ENCODE peak calls at places on chromosome 17, in six cellular contexts. Z, H, O, G, X and T are unnamed samples.

GRCh38 chr17:80045703-80046102 is 9.3 kb downstream of the CCDC40 start:
- DNase-seq in G (no peak), O (no peak), H (no peak), Z (no peak), X (no peak), T (no peak)

GRCh38 chr17:17781591-17782424 is 55.0 kb downstream of the SREBF1 start:
- DNase-seq in H (peak; percentile 62), X (peak; percentile 78), O (peak; percentile 81), G (peak; percentile 93), Z (peak; percentile 45), T (peak; percentile 26)

GRCh38 chr17:68601565-68602266 is 549 bp upstream of the FAM20A start:
- DNase-seq in Z (no peak), O (no peak), G (peak; percentile 60), H (no peak), X (no peak), T (no peak)

GRCh38 chr17:72151565-72152391 is 31.0 kb downstream of the SOX9 start:
- DNase-seq in X (peak; percentile 58), H (peak; percentile 88), O (peak; percentile 66), Z (no peak), G (peak; percentile 82), T (no peak)

GRCh38 chr17:50346313-50347086 is 574 bp downstream of the XYLT2 start:
- DNase-seq in O (peak; percentile 93), G (peak; percentile 79), H (peak; percentile 19), Z (no peak), X (peak; percentile 59), T (no peak)

GRCh38 chr17:82257473-82257872 is 16.0 kb downstream of the CSNK1D start:
- DNase-seq in X (peak; percentile 37), G (peak; percentile 81), Z (peak; percentile 60), O (peak; percentile 73), H (peak; percentile 47), T (peak; percentile 54)

GRCh38 chr17:81908793-81909192 is 2.4 kb downstream of the PCYT2 start:
- DNase-seq in Z (no peak), X (no peak), G (no peak), O (no peak), H (no peak), T (no peak)

GRCh38 chr17:15971882-15972281 is 27.0 kb downstream of the ADORA2B start:
- DNase-seq in G (no peak), Z (no peak), O (no peak), H (no peak), X (no peak), T (no peak)

GRCh38 chr17:7370853-7371252 is 10.0 kb upstream of the TNK1 start:
- DNase-seq in X (no peak), O (no peak), G (no peak), Z (no peak), H (no peak), T (no peak)

GRCh38 chr17:57906910-57907309 is 48.3 kb downstream of the CUEDC1 start:
- DNase-seq in O (no peak), H (no peak), G (peak; percentile 47), Z (no peak), X (peak; percentile 81), T (no peak)

GRCh38 chr17:12734852-12735430 is 54.4 kb upstream of the ARHGAP44 start:
- DNase-seq in X (no peak), Z (no peak), H (peak; percentile 48), G (peak; percentile 81), O (no peak), T (no peak)

GRCh38 chr17:61481421-61481820 is 29.2 kb downstream of the TBX4 start:
- DNase-seq in H (no peak), Z (no peak), O (no peak), G (no peak), X (no peak), T (no peak)

GRCh38 chr17:8503368-8503767 is 67.7 kb downstream of the NDEL1 start:
- DNase-seq in X (no peak), G (peak; percentile 70), O (no peak), Z (no peak), H (peak; percentile 10), T (no peak)

GRCh38 chr17:17776889-17777288 is 59.9 kb downstream of the SREBF1 start:
- DNase-seq in G (no peak), Z (no peak), H (no peak), O (no peak), X (no peak), T (no peak)

GRCh38 chr17:36936455-36936934 is 780 bp upstream of the LHX1 start:
- DNase-seq in G (no peak), H (no peak), O (peak; percentile 84), X (peak; percentile 90), Z (no peak), T (no peak)

GRCh38 chr17:39738568-39738901 is 797 bp downstream of the GRB7 start:
- DNase-seq in O (no peak), G (no peak), H (no peak), X (peak; percentile 58), Z (peak; percentile 67), T (peak; percentile 69)

GRCh38 chr17:65787503-65787902 is 226.1 kb upstream of the AXIN2 start:
- DNase-seq in X (no peak), O (no peak), Z (no peak), H (no peak), G (no peak), T (no peak)

GRCh38 chr17:56158344-56158743 is 5.1 kb downstream of the ANKFN1 start:
- DNase-seq in H (no peak), G (no peak), X (no peak), O (no peak), Z (no peak), T (no peak)

GRCh38 chr17:10271004-10271620 is 72.7 kb upstream of the GAS7 start:
- DNase-seq in G (no peak), Z (no peak), H (peak; percentile 89), X (no peak), O (no peak), T (no peak)

GRCh38 chr17:82204831-82205719 is 7.6 kb downstream of the CCDC57 start:
- DNase-seq in G (peak; percentile 61), H (peak; percentile 63), Z (no peak), O (peak; percentile 58), X (no peak), T (no peak)

GRCh38 chr17:62187681-62188080 is 122.6 kb upstream of the MED13 start:
- DNase-seq in Z (no peak), O (peak; percentile 37), G (no peak), H (peak; percentile 46), X (no peak), T (no peak)

GRCh38 chr17:29569245-29569950 is 897 bp downstream of the TP53I13 start:
- DNase-seq in Z (no peak), G (peak; percentile 50), O (peak; percentile 43), X (peak; percentile 15), H (no peak), T (no peak)

GRCh38 chr17:66123163-66123562 is 68.8 kb downstream of the CEP112 start:
- DNase-seq in Z (no peak), H (peak; percentile 33), X (peak; percentile 4), G (no peak), O (no peak), T (no peak)

GRCh38 chr17:44916059-44916780 is 920 bp upstream of the GFAP start:
- DNase-seq in O (peak; percentile 26), H (no peak), G (peak; percentile 29), Z (no peak), X (peak; percentile 41), T (no peak)

GRCh38 chr17:55674107-55674506 is 48.6 kb downstream of the TMEM100 start:
- DNase-seq in X (no peak), Z (no peak), O (no peak), G (no peak), H (peak; percentile 64), T (no peak)

GRCh38 chr17:29291163-29291752 is 2.7 kb downstream of the NUFIP2 start:
- DNase-seq in Z (peak; percentile 66), G (no peak), X (peak; percentile 75), H (peak; percentile 78), O (peak; percentile 50), T (no peak)

GRCh38 chr17:5097101-5097834 is 14.4 kb downstream of the ZNF232 start:
- DNase-seq in X (peak; percentile 92), G (peak; percentile 90), O (peak; percentile 72), H (no peak), Z (peak; percentile 48), T (no peak)

DNA sequence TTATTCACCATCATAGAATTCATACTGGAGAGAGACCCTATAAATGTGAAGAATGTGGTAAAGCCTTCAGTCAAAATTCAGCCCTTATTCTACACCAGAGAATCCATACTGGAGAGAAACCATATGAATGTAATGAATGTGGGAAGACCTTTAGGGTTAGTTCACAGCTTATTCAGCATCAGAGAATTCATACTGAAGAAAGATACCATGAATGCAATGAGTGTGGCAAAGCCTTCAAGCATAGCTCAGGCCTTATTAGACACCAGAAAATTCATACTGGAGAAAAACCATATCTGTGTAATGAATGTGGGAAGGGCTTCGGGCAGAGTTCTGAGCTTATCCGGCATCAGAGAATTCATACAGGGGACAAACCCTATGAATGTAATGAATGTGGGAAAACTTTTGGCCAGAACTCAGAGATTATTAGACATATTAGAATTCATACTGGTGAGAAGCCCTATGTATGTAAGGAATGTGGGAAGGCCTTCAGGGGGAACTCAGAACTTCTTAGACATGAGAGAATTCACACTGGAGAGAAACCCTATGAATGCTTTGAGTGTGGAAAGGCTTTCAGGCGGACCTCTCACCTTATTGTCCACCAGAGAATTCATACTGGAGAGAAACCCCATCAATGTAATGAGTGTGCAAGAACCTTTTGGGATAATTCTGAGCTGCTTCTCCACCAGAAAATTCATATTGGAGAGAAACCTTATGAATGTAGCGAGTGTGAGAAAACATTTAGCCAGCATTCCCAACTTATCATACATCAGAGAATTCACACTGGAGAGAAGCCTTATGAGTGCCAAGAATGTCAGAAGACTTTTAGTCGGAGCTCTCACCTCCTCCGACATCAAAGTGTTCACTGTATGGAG is 14.1 kb downstream of the ZFP3 start:
- DNase-seq in O (no peak), H (no peak), Z (no peak), G (no peak), X (no peak), T (no peak)
- H3K9me3 ChIP-seq in O (peaks cover 42% of the 10 kb centered on the region), H (peaks cover 3% of the 10 kb centered on the region), Z (peaks cover 81% of the 10 kb centered on the region), G (peaks cover 31% of the 10 kb centered on the region), X (peaks cover 17% of the 10 kb centered on the region), T (peaks cover 57% of the 10 kb centered on the region)

GRCh38 chr17:1002412-1002753 is 5.5 kb downstream of the TIMM22 start:
- DNase-seq in G (no peak), O (no peak), Z (no peak), H (no peak), X (no peak), T (no peak)

GRCh38 chr17:1003972-1004768 is 7.2 kb downstream of the TIMM22 start:
- DNase-seq in Z (no peak), H (no peak), X (no peak), G (peak; percentile 48), O (peak; percentile 22), T (no peak)

GRCh38 chr17:1003633-1003971 is 6.7 kb downstream of the TIMM22 start:
- DNase-seq in O (no peak), H (no peak), Z (no peak), X (no peak), G (peak; percentile 46), T (no peak)

GRCh38 chr17:1001640-1002411 is 4.9 kb downstream of the TIMM22 start:
- DNase-seq in O (no peak), Z (no peak), G (peak; percentile 71), H (peak; percentile 60), X (no peak), T (no peak)

GRCh38 chr17:1002771-1003555 is 6.0 kb downstream of the TIMM22 start:
- DNase-seq in O (no peak), Z (no peak), X (no peak), G (peak; percentile 79), H (peak; percentile 37), T (no peak)
- H3K9me3 ChIP-seq in O (no peaks in the 10 kb centered on the region), Z (no peaks in the 10 kb centered on the region), X (no peaks in the 10 kb centered on the region), G (no peaks in the 10 kb centered on the region), H (no peaks in the 10 kb centered on the region), T (no peaks in the 10 kb centered on the region)

GRCh38 chr17:27085517-27085916 is 208.4 kb upstream of the WSB1 start:
- DNase-seq in H (no peak), Z (no peak), G (no peak), X (no peak), O (no peak), T (no peak)
- H3K9me3 ChIP-seq in H (no peaks in the 10 kb centered on the region), Z (no peaks in the 10 kb centered on the region), G (no peaks in the 10 kb centered on the region), X (peaks cover 11% of the 10 kb centered on the region), O (no peaks in the 10 kb centered on the region), T (no peaks in the 10 kb centered on the region)

GRCh38 chr17:69762359-69762758 is 312.7 kb upstream of the KCNJ16 start:
- DNase-seq in X (no peak), O (no peak), Z (no peak), H (no peak), G (no peak), T (no peak)
- H3K9me3 ChIP-seq in X (no peaks in the 10 kb centered on the region), O (no peaks in the 10 kb centered on the region), Z (no peaks in the 10 kb centered on the region), H (no peaks in the 10 kb centered on the region), G (no peaks in the 10 kb centered on the region), T (no peaks in the 10 kb centered on the region)